ENCODE peak calls at places on chromosomes 7 and 10, in seven cellular contexts. One of them, this sample, is unnamed. For H3K27me3, the result is how much of the 10 kb centered on the place peaks cover.

GRCh38 chr7:46934198-46934825 is 647.6 kb downstream of the TNS3 start:
- DNase-seq in suprapubic skin: no peak
- DNase-seq in transverse colon: no peak
- DNase-seq in GM23338: no peak
- DNase-seq in sigmoid colon: no peak
- DNase-seq in breast epithelium: no peak
- DNase-seq in stomach: no peak
- DNase-seq in this sample: no peak

GRCh38 chr10:129678186-129678585 is 211.1 kb downstream of the MGMT start:
- DNase-seq in suprapubic skin: no peak
- DNase-seq in transverse colon: no peak
- DNase-seq in GM23338: no peak
- DNase-seq in sigmoid colon: no peak
- DNase-seq in breast epithelium: no peak
- DNase-seq in stomach: no peak
- DNase-seq in this sample: no peak

GRCh38 chr10:42866115-42866995 is 83.8 kb downstream of the BMS1 start:
- DNase-seq in suprapubic skin: peak
- DNase-seq in transverse colon: peak
- DNase-seq in GM23338: peak
- DNase-seq in sigmoid colon: peak
- DNase-seq in breast epithelium: no peak
- DNase-seq in stomach: peak
- DNase-seq in this sample: peak

GRCh38 chr7:25031432-25031831 is 51.5 kb upstream of the OSBPL3 start:
- DNase-seq in suprapubic skin: no peak
- DNase-seq in transverse colon: peak
- DNase-seq in GM23338: peak
- DNase-seq in sigmoid colon: no peak
- DNase-seq in breast epithelium: no peak
- DNase-seq in stomach: no peak
- DNase-seq in this sample: no peak

GRCh38 chr10:60718891-60719290 is 59.4 kb upstream of the CDK1 start:
- DNase-seq in suprapubic skin: no peak
- DNase-seq in transverse colon: no peak
- DNase-seq in GM23338: no peak
- DNase-seq in sigmoid colon: no peak
- DNase-seq in breast epithelium: no peak
- DNase-seq in stomach: no peak
- DNase-seq in this sample: no peak

GRCh38 chr10:88066876-88067275 is 203.5 kb downstream of the PTEN start:
- DNase-seq in suprapubic skin: no peak
- DNase-seq in transverse colon: no peak
- DNase-seq in GM23338: no peak
- DNase-seq in sigmoid colon: no peak
- DNase-seq in breast epithelium: no peak
- DNase-seq in stomach: no peak
- DNase-seq in this sample: peak

GRCh38 chr10:49568235-49568634 is 29.3 kb upstream of the ERCC6 start:
- DNase-seq in suprapubic skin: no peak
- DNase-seq in transverse colon: no peak
- DNase-seq in GM23338: no peak
- DNase-seq in sigmoid colon: no peak
- DNase-seq in breast epithelium: no peak
- DNase-seq in stomach: no peak
- DNase-seq in this sample: no peak

GRCh38 chr7:76428868-76429805 is 4.4 kb downstream of the ZP3 start:
- DNase-seq in suprapubic skin: peak
- DNase-seq in transverse colon: no peak
- DNase-seq in GM23338: no peak
- DNase-seq in sigmoid colon: peak
- DNase-seq in breast epithelium: no peak
- DNase-seq in stomach: no peak
- DNase-seq in this sample: peak

GRCh38 chr10:58998924-58999713 is 177.3 kb upstream of the PHYHIPL start:
- DNase-seq in suprapubic skin: peak
- DNase-seq in transverse colon: no peak
- DNase-seq in GM23338: no peak
- DNase-seq in sigmoid colon: peak
- DNase-seq in breast epithelium: peak
- DNase-seq in stomach: peak
- DNase-seq in this sample: peak

GRCh38 chr10:118914626-118915025 is 114.9 kb upstream of the NANOS1 start:
- DNase-seq in suprapubic skin: no peak
- DNase-seq in transverse colon: no peak
- DNase-seq in GM23338: no peak
- DNase-seq in sigmoid colon: no peak
- DNase-seq in breast epithelium: no peak
- DNase-seq in stomach: no peak
- DNase-seq in this sample: no peak

GRCh38 chr10:119305860-119306513 is 98.6 kb downstream of the GRK5 start:
- DNase-seq in suprapubic skin: no peak
- DNase-seq in transverse colon: peak
- DNase-seq in GM23338: no peak
- DNase-seq in sigmoid colon: peak
- DNase-seq in breast epithelium: no peak
- DNase-seq in stomach: peak
- DNase-seq in this sample: peak

GRCh38 chr7:113083834-113084498 is 2.7 kb downstream of the GPR85 start:
- DNase-seq in suprapubic skin: no peak
- DNase-seq in transverse colon: no peak
- DNase-seq in GM23338: no peak
- DNase-seq in sigmoid colon: no peak
- DNase-seq in breast epithelium: no peak
- DNase-seq in stomach: no peak
- DNase-seq in this sample: no peak

GRCh38 chr7:26189000-26189539 is 11.5 kb downstream of the HNRNPA2B1 start:
- DNase-seq in suprapubic skin: no peak
- DNase-seq in transverse colon: no peak
- DNase-seq in GM23338: no peak
- DNase-seq in sigmoid colon: no peak
- DNase-seq in breast epithelium: no peak
- DNase-seq in stomach: no peak
- DNase-seq in this sample: no peak

GRCh38 chr7:26189697-26190096 is 10.8 kb downstream of the HNRNPA2B1 start:
- DNase-seq in suprapubic skin: no peak
- DNase-seq in transverse colon: no peak
- DNase-seq in GM23338: no peak
- DNase-seq in sigmoid colon: no peak
- DNase-seq in breast epithelium: no peak
- DNase-seq in stomach: no peak
- DNase-seq in this sample: no peak

GRCh38 chr7:26191974-26192479 is 8.5 kb downstream of the HNRNPA2B1 start:
- DNase-seq in suprapubic skin: no peak
- DNase-seq in transverse colon: no peak
- DNase-seq in GM23338: no peak
- DNase-seq in sigmoid colon: no peak
- DNase-seq in breast epithelium: no peak
- DNase-seq in stomach: no peak
- DNase-seq in this sample: no peak

GRCh38 chr7:26191233-26191973 is 9.1 kb downstream of the HNRNPA2B1 start:
- DNase-seq in suprapubic skin: no peak
- DNase-seq in transverse colon: no peak
- DNase-seq in GM23338: no peak
- DNase-seq in sigmoid colon: no peak
- DNase-seq in breast epithelium: no peak
- DNase-seq in stomach: no peak
- DNase-seq in this sample: no peak

GRCh38 chr7:26190417-26190869 is 10.1 kb downstream of the HNRNPA2B1 start:
- DNase-seq in suprapubic skin: no peak
- DNase-seq in transverse colon: no peak
- DNase-seq in GM23338: no peak
- DNase-seq in sigmoid colon: no peak
- DNase-seq in breast epithelium: no peak
- DNase-seq in stomach: no peak
- DNase-seq in this sample: no peak
- TF ChIP-seq POLR2AphosphoS5 in suprapubic skin: no peak
- TF ChIP-seq POLR2AphosphoS5 in transverse colon: no peak
- TF ChIP-seq POLR2AphosphoS5 in GM23338: no peak
- TF ChIP-seq POLR2AphosphoS5 in sigmoid colon: no peak
- TF ChIP-seq POLR2AphosphoS5 in breast epithelium: no peak
- TF ChIP-seq POLR2AphosphoS5 in stomach: peak
- TF ChIP-seq POLR2AphosphoS5 in this sample: no peak

DNA sequence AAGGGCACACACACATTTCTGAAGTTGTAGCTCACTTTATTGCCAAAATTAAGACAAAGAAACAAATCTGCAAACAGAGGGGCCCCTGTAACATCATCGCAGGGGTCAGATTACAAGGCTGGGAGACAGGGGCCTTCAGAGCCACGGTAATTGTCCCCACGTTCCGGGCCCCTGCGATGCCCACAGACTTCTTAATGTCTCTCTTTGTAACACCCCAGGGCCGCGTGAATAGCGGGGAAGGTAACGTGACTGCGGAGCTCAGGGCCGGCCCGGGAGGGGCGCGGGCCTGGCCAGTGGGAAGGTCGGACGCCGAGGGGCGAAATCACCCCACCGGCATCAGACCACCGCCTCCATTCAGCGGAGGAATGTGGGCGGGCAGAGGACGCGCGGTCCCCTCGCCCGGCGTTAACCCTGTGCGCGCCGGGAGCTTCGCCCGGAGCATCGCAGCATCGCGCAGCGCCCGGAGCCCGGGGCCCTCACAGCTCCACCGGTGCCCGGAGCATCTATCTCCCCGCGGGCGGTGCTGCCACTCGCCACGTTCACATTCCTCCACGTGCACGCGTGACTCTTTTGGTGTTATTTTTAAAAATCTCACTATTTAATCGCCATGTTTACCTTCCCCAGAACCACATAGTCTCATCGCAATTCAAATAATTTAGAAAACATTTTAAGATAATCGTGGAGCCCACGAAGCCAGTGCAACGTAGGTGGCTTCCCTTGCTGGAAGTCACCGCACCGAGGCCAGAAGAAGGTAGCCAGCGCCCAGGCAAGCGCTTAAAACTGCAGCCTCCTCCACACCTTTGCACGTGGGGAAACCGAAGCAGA is 22.0 kb downstream of the FGFBP3 start:
- DNase-seq in suprapubic skin: no peak
- DNase-seq in transverse colon: peak
- DNase-seq in GM23338: peak
- DNase-seq in sigmoid colon: peak
- DNase-seq in breast epithelium: no peak
- DNase-seq in stomach: no peak
- DNase-seq in this sample: peak
- H3K27ac ChIP-seq in suprapubic skin: no peak
- H3K27ac ChIP-seq in transverse colon: no peak
- H3K27ac ChIP-seq in GM23338: peak
- H3K27ac ChIP-seq in sigmoid colon: peak
- H3K27ac ChIP-seq in breast epithelium: peak
- H3K27ac ChIP-seq in stomach: peak
- H3K27ac ChIP-seq in this sample: no peak

DNA sequence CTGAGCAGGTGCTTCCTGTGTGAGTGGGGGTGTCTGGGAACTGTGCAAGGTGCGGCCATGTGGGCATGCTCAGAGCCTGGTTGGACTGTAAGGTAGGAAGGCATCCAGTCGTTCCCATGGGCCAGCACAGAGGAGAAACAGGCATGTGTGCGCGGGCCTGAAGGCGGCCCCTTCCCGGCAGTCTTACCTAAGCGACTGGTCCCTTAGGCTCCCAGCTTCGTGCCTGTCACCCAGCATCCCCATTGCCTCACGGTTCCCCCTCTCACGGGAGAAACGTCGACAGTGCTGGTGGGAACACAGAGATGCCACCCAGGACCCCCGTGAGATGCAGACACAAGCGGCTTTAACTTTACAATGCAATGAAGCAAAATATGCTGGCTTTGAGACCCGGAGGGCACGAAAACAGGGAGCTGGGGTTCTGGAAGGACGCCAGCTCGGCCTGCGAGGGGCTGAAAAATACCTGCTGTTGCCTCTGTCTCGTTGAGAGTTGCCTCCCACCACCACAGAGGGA is 128.2 kb downstream of the DNAJB6 start:
- DNase-seq in suprapubic skin: peak
- DNase-seq in transverse colon: no peak
- DNase-seq in GM23338: no peak
- DNase-seq in sigmoid colon: peak
- DNase-seq in breast epithelium: no peak
- DNase-seq in stomach: peak
- DNase-seq in this sample: no peak
- H3K27me3 ChIP-seq in suprapubic skin: under half
- H3K27me3 ChIP-seq in transverse colon: under half
- H3K27me3 ChIP-seq in GM23338: under half
- H3K27me3 ChIP-seq in sigmoid colon: under half
- H3K27me3 ChIP-seq in breast epithelium: under half
- H3K27me3 ChIP-seq in stomach: under half
- H3K27me3 ChIP-seq in this sample: under half

DNA sequence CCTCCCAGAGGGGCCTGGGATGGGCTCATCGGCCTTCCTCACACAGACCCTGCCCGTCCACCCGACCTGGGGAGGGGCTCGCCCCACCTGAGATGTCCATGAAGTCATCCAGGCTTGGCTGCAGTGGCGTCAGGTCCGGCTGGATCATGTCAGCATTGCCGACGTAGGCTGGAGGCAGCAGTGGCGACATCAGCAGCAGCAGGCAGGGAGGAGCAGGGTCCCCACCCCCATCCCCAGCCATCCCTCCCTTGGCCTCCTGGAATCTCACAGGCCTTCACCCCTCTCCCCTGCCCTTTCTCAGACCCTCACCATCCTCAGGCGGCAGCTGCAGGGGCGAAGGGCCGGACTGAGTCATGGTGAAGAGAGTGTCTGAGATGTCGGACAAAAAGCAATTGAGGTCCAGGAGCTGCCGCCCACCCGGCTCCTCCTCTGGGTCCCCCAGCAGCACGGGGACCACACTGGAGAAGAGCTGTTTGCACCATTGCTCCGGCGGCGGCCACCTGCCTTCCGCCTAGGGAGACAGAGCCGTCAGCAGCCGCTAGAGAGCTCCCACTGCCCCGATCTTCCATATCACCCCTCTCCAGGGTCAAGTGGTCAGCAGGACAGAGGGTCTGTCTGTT is 18.6 kb downstream of the MLXIPL start:
- DNase-seq in suprapubic skin: no peak
- DNase-seq in transverse colon: no peak
- DNase-seq in GM23338: no peak
- DNase-seq in sigmoid colon: no peak
- DNase-seq in breast epithelium: no peak
- DNase-seq in stomach: no peak
- DNase-seq in this sample: no peak
- TF ChIP-seq POLR2AphosphoS5 in suprapubic skin: no peak
- TF ChIP-seq POLR2AphosphoS5 in transverse colon: no peak
- TF ChIP-seq POLR2AphosphoS5 in GM23338: no peak
- TF ChIP-seq POLR2AphosphoS5 in sigmoid colon: no peak
- TF ChIP-seq POLR2AphosphoS5 in breast epithelium: no peak
- TF ChIP-seq POLR2AphosphoS5 in stomach: no peak
- TF ChIP-seq POLR2AphosphoS5 in this sample: no peak

DNA sequence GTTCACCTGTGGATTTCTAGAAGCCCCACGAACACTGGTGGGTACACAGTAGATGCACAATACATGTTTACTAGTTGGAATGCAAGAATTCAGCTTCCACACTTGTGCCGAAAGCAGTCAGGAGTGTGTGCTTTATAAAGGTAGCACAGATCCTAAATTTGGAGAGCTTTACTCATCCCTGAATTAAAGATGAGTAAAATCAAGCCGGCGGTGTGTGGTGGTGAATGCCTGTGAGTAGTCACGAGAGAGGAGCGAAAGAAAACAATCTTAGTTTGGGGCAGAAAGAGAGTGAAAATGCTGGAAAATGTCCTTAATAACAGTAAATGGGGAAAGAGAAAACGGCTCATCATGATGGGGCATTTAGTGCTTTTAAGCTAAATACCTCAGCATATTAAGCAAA is 13.6 kb upstream of the ENO4 start:
- DNase-seq in suprapubic skin: no peak
- DNase-seq in transverse colon: no peak
- DNase-seq in GM23338: no peak
- DNase-seq in sigmoid colon: no peak
- DNase-seq in breast epithelium: no peak
- DNase-seq in stomach: no peak
- DNase-seq in this sample: no peak
- H3K27ac ChIP-seq in suprapubic skin: no peak
- H3K27ac ChIP-seq in transverse colon: no peak
- H3K27ac ChIP-seq in GM23338: peak
- H3K27ac ChIP-seq in sigmoid colon: no peak
- H3K27ac ChIP-seq in breast epithelium: no peak
- H3K27ac ChIP-seq in stomach: no peak
- H3K27ac ChIP-seq in this sample: no peak

GRCh38 chr10:71396714-71397339 is at the start of gene CDH23:
- DNase-seq in suprapubic skin: no peak
- DNase-seq in transverse colon: peak
- DNase-seq in GM23338: peak
- DNase-seq in sigmoid colon: peak
- DNase-seq in breast epithelium: no peak
- DNase-seq in stomach: peak
- DNase-seq in this sample: peak
- H3K27me3 ChIP-seq in suprapubic skin: under half
- H3K27me3 ChIP-seq in transverse colon: half or more
- H3K27me3 ChIP-seq in GM23338: under half
- H3K27me3 ChIP-seq in sigmoid colon: under half
- H3K27me3 ChIP-seq in breast epithelium: under half
- H3K27me3 ChIP-seq in stomach: under half
- H3K27me3 ChIP-seq in this sample: under half